ENCODE peak calls at places on chromosomes 3 and 15, in six cellular contexts. G, P, I, D, U and R are unnamed samples.

GRCh38 chr15:69074011-69074842 is 59.7 kb downstream of the NOX5 start:
- DNase-seq in G (peak; percentile 61), P (peak; percentile 66), I (peak; percentile 5), D (no peak), U (no peak), R (peak; percentile 72)

GRCh38 chr15:55872471-55872870 is 120.9 kb downstream of the NEDD4 start:
- DNase-seq in G (no peak), P (no peak), I (no peak), D (no peak), U (no peak), R (no peak)

GRCh38 chr3:193040836-193041672 is 123.4 kb upstream of the MB21D2 start:
- DNase-seq in G (peak; percentile 64), P (peak; percentile 54), I (peak; percentile 2), D (no peak), U (no peak), R (peak; percentile 60)

GRCh38 chr3:42535981-42536784 is 33.7 kb downstream of the VIPR1 start:
- DNase-seq in G (peak; percentile 13), P (no peak), I (peak; percentile 60), D (no peak), U (peak; percentile 30), R (peak; percentile 15)

GRCh38 chr15:95274038-95274437 is 1042.7 kb downstream of the MCTP2 start:
- DNase-seq in G (no peak), P (no peak), I (no peak), D (no peak), U (no peak), R (no peak)

GRCh38 chr3:142436936-142437585 is 10.8 kb downstream of the XRN1 start:
- DNase-seq in G (no peak), P (no peak), I (no peak), D (no peak), U (no peak), R (no peak)

GRCh38 chr3:66227917-66228316 is 7.1 kb downstream of the SLC25A26 start:
- DNase-seq in G (no peak), P (no peak), I (no peak), D (no peak), U (no peak), R (no peak)

GRCh38 chr15:59885832-59886231 is 118.3 kb upstream of the FOXB1 start:
- DNase-seq in G (peak; percentile 81), P (peak; percentile 36), I (no peak), D (no peak), U (no peak), R (peak; percentile 66)

GRCh38 chr3:146503459-146504202 is 34.3 kb upstream of the PLSCR2 start:
- DNase-seq in G (peak; percentile 97), P (peak; percentile 99), I (peak; percentile 7), D (no peak), U (no peak), R (peak; percentile 93)

GRCh38 chr3:57227204-57227929 is at the start of gene APPL1:
- DNase-seq in G (peak; percentile 62), P (peak; percentile 81), I (peak; percentile 95), D (peak; percentile 81), U (peak; percentile 78), R (peak; percentile 83)

GRCh38 chr3:65551945-65552344 is 486.8 kb downstream of the MAGI1 start:
- DNase-seq in G (no peak), P (no peak), I (no peak), D (no peak), U (no peak), R (no peak)

GRCh38 chr3:88957751-88958452 is 149.5 kb upstream of the EPHA3 start:
- DNase-seq in G (no peak), P (peak; percentile 93), I (no peak), D (no peak), U (no peak), R (peak; percentile 66)

GRCh38 chr15:70528270-70528706 is 235.1 kb downstream of the UACA start:
- DNase-seq in G (peak; percentile 86), P (peak; percentile 83), I (peak; percentile 65), D (peak; percentile 26), U (no peak), R (peak; percentile 77)

GRCh38 chr3:79202471-79203143 is 565.2 kb downstream of the ROBO1 start:
- DNase-seq in G (no peak), P (no peak), I (no peak), D (no peak), U (no peak), R (no peak)

GRCh38 chr3:189353988-189354735 is 182.4 kb downstream of the TPRG1 start:
- DNase-seq in G (no peak), P (no peak), I (no peak), D (no peak), U (no peak), R (no peak)

GRCh38 chr3:156816091-156816793 is 9.9 kb upstream of the LEKR1 start:
- DNase-seq in G (peak; percentile 40), P (peak; percentile 65), I (peak; percentile 46), D (no peak), U (no peak), R (no peak)

GRCh38 chr3:116836286-116836685 is 126.7 kb downstream of the TUSC7 start:
- DNase-seq in G (no peak), P (peak; percentile 41), I (no peak), D (no peak), U (no peak), R (no peak)

GRCh38 chr15:70421197-70421482 is 323.4 kb upstream of the TLE3 start:
- DNase-seq in G (no peak), P (no peak), I (no peak), D (no peak), U (no peak), R (no peak)

GRCh38 chr3:132006605-132007204 is 28.1 kb downstream of the CPNE4 start:
- DNase-seq in G (peak; percentile 13), P (no peak), I (peak; percentile 47), D (no peak), U (no peak), R (peak; percentile 32)

GRCh38 chr3:67357610-67358458 is 296.6 kb downstream of the SUCLG2 start:
- DNase-seq in G (peak; percentile 36), P (peak; percentile 12), I (no peak), D (no peak), U (no peak), R (peak; percentile 25)

GRCh38 chr3:169497567-169498257 is 165.8 kb downstream of the MECOM start:
- DNase-seq in G (no peak), P (peak; percentile 80), I (no peak), D (no peak), U (no peak), R (peak; percentile 54)

GRCh38 chr3:132804498-132804897 is 82.3 kb upstream of the NPHP3 start:
- DNase-seq in G (no peak), P (peak; percentile 60), I (no peak), D (no peak), U (no peak), R (peak; percentile 77)

GRCh38 chr15:77608774-77609173 is 23.9 kb downstream of the LINGO1 start:
- DNase-seq in G (no peak), P (no peak), I (no peak), D (no peak), U (no peak), R (no peak)

GRCh38 chr3:42351221-42351620 is 59.2 kb downstream of the LYZL4 start:
- DNase-seq in G (no peak), P (peak; percentile 56), I (no peak), D (no peak), U (no peak), R (peak; percentile 22)

GRCh38 chr3:194573680-194574437 is 59.4 kb downstream of the TMEM44 start:
- DNase-seq in G (peak; percentile 69), P (peak; percentile 59), I (peak; percentile 56), D (peak; percentile 5), U (peak; percentile 13), R (peak; percentile 62)

GRCh38 chr15:41417418-41417811 is 520 bp downstream of the RTF1 start:
- DNase-seq in G (no peak), P (no peak), I (peak; percentile 51), D (peak; percentile 27), U (peak; percentile 30), R (peak; percentile 47)